ENCODE peak calls at places on chromosomes 13 and 19, in five cellular contexts. Q is ovary, O is fibroblast of lung, V is GM23338, K is SK-N-SH. L is an unnamed sample.

GRCh38 chr19:8196271-8196908 is 12.8 kb upstream of the CERS4 start:
- DNase-seq in Q (no peak), V (no peak), K (no peak), O (no peak), L (no peak)

GRCh38 chr13:36344173-36344572 is 2.0 kb downstream of the SPART start:
- DNase-seq in Q (peak; percentile 33), O (peak; percentile 83), K (no peak), V (peak; percentile 39), L (no peak)

GRCh38 chr13:42612021-42612765 is 38.2 kb downstream of the TNFSF11 start:
- DNase-seq in V (no peak), Q (no peak), K (no peak), O (no peak), L (no peak)

GRCh38 chr13:88217372-88217771 is 546.2 kb downstream of the SLITRK5 start:
- DNase-seq in K (no peak), V (no peak), Q (no peak), O (no peak), L (no peak)

GRCh38 chr13:22336460-22336859 is 665.6 kb downstream of the FGF9 start:
- DNase-seq in O (no peak), K (no peak), Q (no peak), V (no peak), L (no peak)

GRCh38 chr19:33194884-33195710 is 967 bp downstream of the LRP3 start:
- DNase-seq in K (peak; percentile 78), Q (peak; percentile 76), V (peak; percentile 58), O (peak; percentile 60), L (peak; percentile 86)

GRCh38 chr13:113864303-113864890 is 521 bp upstream of the GAS6 start:
- DNase-seq in V (no peak), Q (no peak), K (peak; percentile 61), O (no peak), L (peak; percentile 73)

GRCh38 chr19:35712529-35712909 is 5.3 kb upstream of the KMT2B start:
- DNase-seq in K (no peak), Q (no peak), O (no peak), V (no peak), L (no peak)

GRCh38 chr19:1154731-1155351 is 19.2 kb downstream of the SBNO2 start:
- DNase-seq in V (no peak), Q (peak; percentile 83), O (peak; percentile 90), K (peak; percentile 86), L (no peak)

GRCh38 chr19:15840833-15841232 is 25.4 kb upstream of the OR10H1 start:
- DNase-seq in O (no peak), V (no peak), K (no peak), Q (no peak), L (no peak)

GRCh38 chr13:109155301-109155761 is 525.9 kb downstream of the MYO16 start:
- DNase-seq in O (peak; percentile 93), Q (no peak), V (no peak), K (no peak), L (no peak)

DNA sequence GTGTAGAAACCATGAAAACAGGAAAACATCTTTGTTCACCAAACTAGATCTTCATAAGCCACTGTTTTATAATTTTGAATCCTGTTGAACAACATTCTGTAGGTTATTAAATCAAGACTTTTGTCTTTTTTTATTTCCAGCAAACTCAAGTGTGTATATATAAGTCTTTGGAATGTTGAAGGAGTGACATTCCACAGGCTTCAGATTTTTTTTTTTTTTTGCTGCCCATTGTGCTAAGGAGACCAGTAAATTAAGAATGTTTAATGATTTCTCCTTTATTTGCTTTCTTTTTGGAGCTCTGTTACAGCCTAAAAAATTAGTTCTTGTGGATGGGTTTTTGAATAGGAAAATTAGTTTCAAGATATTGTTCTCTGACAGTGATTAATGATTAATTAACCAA is 89.7 kb downstream of the LMO7 start:
- DNase-seq in Q (no peak), V (no peak), O (no peak), K (no peak), L (no peak)
- H3K4me3 ChIP-seq in Q (no peak overlapping the region), V (no peak overlapping the region), O (no peak overlapping the region), K (no peak overlapping the region), L (no peak overlapping the region)

GRCh38 chr13:34430294-34430693 is 511.8 kb upstream of the NBEA start:
- DNase-seq in K (no peak), Q (no peak), O (no peak), V (no peak), L (no peak)

GRCh38 chr13:34421849-34422475 is 520.1 kb upstream of the NBEA start:
- DNase-seq in K (no peak), O (no peak), V (no peak), Q (no peak), L (no peak)

GRCh38 chr13:34420975-34421719 is 520.9 kb upstream of the NBEA start:
- DNase-seq in K (no peak), V (peak; percentile 27), Q (no peak), O (no peak), L (no peak)

DNA sequence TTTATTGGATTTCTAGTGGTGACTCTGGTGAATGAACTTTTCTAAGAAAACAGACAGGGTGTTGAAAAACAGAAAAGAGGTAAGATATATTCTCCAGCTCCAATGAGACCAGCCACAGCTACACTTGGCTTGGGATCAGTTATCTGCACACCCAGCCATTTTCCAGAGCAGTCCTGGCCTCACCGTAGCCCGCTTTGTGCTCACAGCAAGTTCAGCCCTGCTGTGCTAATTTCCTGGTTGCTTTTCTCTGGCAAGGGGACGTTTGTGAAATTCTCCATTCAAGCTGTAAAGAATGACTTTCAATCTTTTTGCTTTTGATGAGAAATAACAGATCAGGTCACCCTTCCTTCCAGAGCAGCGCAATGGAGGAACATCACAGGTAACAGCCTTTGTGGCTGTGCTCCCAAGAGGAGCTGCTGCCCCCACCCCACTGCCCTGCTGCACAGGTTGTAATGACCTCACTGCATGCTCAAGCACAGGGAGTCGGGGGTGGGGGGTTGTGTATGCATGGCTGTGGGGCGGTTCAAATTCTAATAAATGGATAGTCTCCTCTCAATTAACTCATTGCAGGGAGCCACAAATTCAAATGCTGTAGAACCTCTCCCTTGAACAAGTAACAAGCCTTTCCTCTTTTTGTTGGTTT is 516.6 kb upstream of the NBEA start:
- DNase-seq in Q (no peak), O (no peak), K (no peak), V (peak; percentile 4), L (no peak)
- H3K36me3 ChIP-seq in Q (no peaks in the 10 kb centered on the region), O (no peaks in the 10 kb centered on the region), K (no peaks in the 10 kb centered on the region), V (no peaks in the 10 kb centered on the region), L (no peaks in the 10 kb centered on the region)

GRCh38 chr13:65932013-65932412 is 1298.1 kb downstream of the PCDH9 start:
- DNase-seq in O (no peak), K (no peak), Q (no peak), V (no peak), L (no peak)
- H3K27me3 ChIP-seq in O (no peaks in the 10 kb centered on the region), K (no peaks in the 10 kb centered on the region), Q (no peaks in the 10 kb centered on the region), V (no peaks in the 10 kb centered on the region), L (no peaks in the 10 kb centered on the region)

GRCh38 chr19:37251308-37252229 is 33.6 kb downstream of the ZNF383 start:
- DNase-seq in O (peak; percentile 99), K (peak; percentile 92), Q (peak; percentile 48), V (no peak), L (peak; percentile 10)
- H3K4me3 ChIP-seq in O (peak overlapping the region; percentile 85), K (peak overlapping the region; percentile 79), Q (peak overlapping the region; percentile 35), V (no peak overlapping the region), L (no peak overlapping the region)

GRCh38 chr19:55272142-55272541 is 7.8 kb downstream of the HSPBP1 start:
- DNase-seq in V (peak; percentile 54), K (no peak), O (no peak), Q (no peak), L (peak; percentile 55)
- H3K36me3 ChIP-seq in V (no peaks in the 10 kb centered on the region), K (peaks cover 23% of the 10 kb centered on the region), O (peaks cover 4% of the 10 kb centered on the region), Q (no peaks in the 10 kb centered on the region), L (no peaks in the 10 kb centered on the region)

DNA sequence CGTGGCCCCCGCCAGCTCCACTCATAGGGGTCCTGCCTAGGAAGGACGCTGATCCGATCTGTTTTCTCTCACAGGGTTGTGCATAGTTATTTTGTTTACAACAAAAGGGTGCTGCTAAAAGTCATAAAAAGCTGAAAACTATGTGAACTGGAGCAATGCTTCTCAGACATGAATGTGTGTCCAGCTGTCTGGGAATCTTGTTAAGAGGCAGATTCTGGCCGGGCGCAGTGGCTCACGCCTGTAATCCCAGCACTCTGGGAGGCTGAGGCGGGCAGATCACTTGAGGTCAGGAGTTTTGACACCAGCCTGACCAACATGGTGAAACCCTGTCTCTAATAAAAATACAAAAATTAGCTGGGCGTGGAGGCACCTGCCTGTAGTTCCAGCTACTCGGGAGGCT is 8.6 kb downstream of the LRRC4B start:
- DNase-seq in Q (no peak), K (no peak), V (no peak), O (no peak), L (no peak)
- H3K27me3 ChIP-seq in Q (no peaks in the 10 kb centered on the region), K (no peaks in the 10 kb centered on the region), V (peaks cover 46% of the 10 kb centered on the region), O (no peaks in the 10 kb centered on the region), L (peaks cover 35% of the 10 kb centered on the region)